ENCODE peak calls at places on chromosomes 4 and X, in six cellular contexts. O, Y, A, L, Q and H are unnamed samples.

GRCh38 chrX:19517965-19518364 is 2.7 kb upstream of the MAP3K15 start:
- DNase-seq in O (no peak), Y (no peak), A (no peak), L (no peak), Q (no peak), H (no peak)

GRCh38 chrX:24231169-24231568 is 81.6 kb downstream of the ZFX start:
- DNase-seq in O (no peak), Y (peak; percentile 52), A (no peak), L (no peak), Q (no peak), H (no peak)

GRCh38 chr4:187603093-187603395 is 392.5 kb upstream of the ZFP42 start:
- DNase-seq in O (no peak), Y (peak; percentile 64), A (no peak), L (no peak), Q (no peak), H (no peak)

GRCh38 chr4:77990904-77991358 is 66.2 kb upstream of the FRAS1 start:
- DNase-seq in O (no peak), Y (no peak), A (no peak), L (no peak), Q (no peak), H (no peak)

GRCh38 chr4:168569066-168569908 is 72.4 kb downstream of the PALLD start:
- DNase-seq in O (no peak), Y (peak; percentile 29), A (no peak), L (no peak), Q (no peak), H (no peak)

GRCh38 chr4:158870282-158871049 is 101.6 kb downstream of the FNIP2 start:
- DNase-seq in O (no peak), Y (no peak), A (no peak), L (no peak), Q (no peak), H (no peak)

GRCh38 chr4:10239982-10240654 is 123.5 kb upstream of the WDR1 start:
- DNase-seq in O (no peak), Y (no peak), A (no peak), L (no peak), Q (no peak), H (no peak)

GRCh38 chrX:33817266-33817665 is 314.8 kb downstream of the FAM47A start:
- DNase-seq in O (no peak), Y (no peak), A (no peak), L (no peak), Q (no peak), H (no peak)

GRCh38 chr4:129014566-129015509 is 78.5 kb downstream of the SCLT1 start:
- DNase-seq in O (no peak), Y (no peak), A (no peak), L (no peak), Q (no peak), H (no peak)

GRCh38 chr4:10753856-10754384 is 69.4 kb upstream of the CLNK start:
- DNase-seq in O (no peak), Y (no peak), A (peak; percentile 1), L (no peak), Q (no peak), H (no peak)

GRCh38 chr4:8862800-8863758 is 8.6 kb downstream of the HMX1 start:
- DNase-seq in O (no peak), Y (no peak), A (no peak), L (no peak), Q (no peak), H (no peak)

GRCh38 chrX:15749642-15750610 is 11.9 kb downstream of the CA5B start:
- DNase-seq in O (peak; percentile 3), Y (peak; percentile 21), A (no peak), L (no peak), Q (no peak), H (no peak)

GRCh38 chrX:64894454-64895038 is 81.7 kb downstream of the ZC4H2 start:
- DNase-seq in O (no peak), Y (peak; percentile 7), A (no peak), L (no peak), Q (peak; percentile 0), H (no peak)

GRCh38 chr4:53185853-53186590 is 179.8 kb downstream of the SCFD2 start:
- DNase-seq in O (no peak), Y (peak; percentile 41), A (no peak), L (no peak), Q (no peak), H (no peak)

GRCh38 chr4:186851291-186852077 is 127.8 kb upstream of the FAT1 start:
- DNase-seq in O (no peak), Y (no peak), A (no peak), L (no peak), Q (no peak), H (no peak)

GRCh38 chr4:39770969-39771724 is 73.2 kb downstream of the UBE2K start:
- DNase-seq in O (no peak), Y (no peak), A (no peak), L (no peak), Q (no peak), H (no peak)

GRCh38 chrX:23493941-23494374 is 159.3 kb downstream of the PTCHD1 start:
- DNase-seq in O (no peak), Y (no peak), A (no peak), L (no peak), Q (no peak), H (no peak)

GRCh38 chrX:13716905-13717304 is 17.5 kb downstream of the TRAPPC2 start:
- DNase-seq in O (peak; percentile 23), Y (no peak), A (no peak), L (no peak), Q (no peak), H (no peak)

GRCh38 chr4:53763813-53764597 is 172.7 kb upstream of the LNX1 start:
- DNase-seq in O (no peak), Y (peak; percentile 83), A (no peak), L (no peak), Q (no peak), H (no peak)